ENCODE peak calls at places on chromosomes 16 and 17, in four cellular contexts. R, Z, G and F are unnamed samples.

GRCh38 chr16:80202831-80203230 is 338.0 kb upstream of the DYNLRB2 start:
- DNase-seq in R (no peak), Z (no peak), G (no peak), F (no peak)

GRCh38 chr16:4351880-4352279 is 759 bp upstream of the PAM16 start:
- DNase-seq in R (no peak), Z (no peak), G (no peak), F (no peak)

GRCh38 chr16:88339926-88340754 is 42.6 kb upstream of the ZNF469 start:
- DNase-seq in R (no peak), Z (no peak), G (no peak), F (no peak)

GRCh38 chr17:15502315-15503112 is 35.1 kb upstream of the CDRT4 start:
- DNase-seq in R (peak; percentile 87), Z (peak; percentile 80), G (peak; percentile 77), F (peak; percentile 92)

GRCh38 chr16:84380405-84380804 is 12.1 kb downstream of the ATP2C2 start:
- DNase-seq in R (peak; percentile 41), Z (no peak), G (no peak), F (no peak)

GRCh38 chr16:73125860-73126259 is 77.9 kb upstream of the ZFHX3 start:
- DNase-seq in R (no peak), Z (no peak), G (no peak), F (no peak)

GRCh38 chr17:2860045-2860444 is 63.8 kb downstream of the RAP1GAP2 start:
- DNase-seq in R (no peak), Z (no peak), G (no peak), F (no peak)

GRCh38 chr17:75459590-75460267 is 3.3 kb downstream of the TMEM94 start:
- DNase-seq in R (peak; percentile 39), Z (peak; percentile 36), G (no peak), F (no peak)

GRCh38 chr17:31533546-31534155 is 142.2 kb downstream of the RAB11FIP4 start:
- DNase-seq in R (no peak), Z (peak; percentile 40), G (no peak), F (no peak)

GRCh38 chr16:29694384-29695195 is 15.6 kb downstream of the QPRT start:
- DNase-seq in R (no peak), Z (no peak), G (no peak), F (no peak)

GRCh38 chr16:88315543-88316105 is 67.1 kb upstream of the ZNF469 start:
- DNase-seq in R (no peak), Z (peak; percentile 38), G (peak; percentile 48), F (no peak)

DNA sequence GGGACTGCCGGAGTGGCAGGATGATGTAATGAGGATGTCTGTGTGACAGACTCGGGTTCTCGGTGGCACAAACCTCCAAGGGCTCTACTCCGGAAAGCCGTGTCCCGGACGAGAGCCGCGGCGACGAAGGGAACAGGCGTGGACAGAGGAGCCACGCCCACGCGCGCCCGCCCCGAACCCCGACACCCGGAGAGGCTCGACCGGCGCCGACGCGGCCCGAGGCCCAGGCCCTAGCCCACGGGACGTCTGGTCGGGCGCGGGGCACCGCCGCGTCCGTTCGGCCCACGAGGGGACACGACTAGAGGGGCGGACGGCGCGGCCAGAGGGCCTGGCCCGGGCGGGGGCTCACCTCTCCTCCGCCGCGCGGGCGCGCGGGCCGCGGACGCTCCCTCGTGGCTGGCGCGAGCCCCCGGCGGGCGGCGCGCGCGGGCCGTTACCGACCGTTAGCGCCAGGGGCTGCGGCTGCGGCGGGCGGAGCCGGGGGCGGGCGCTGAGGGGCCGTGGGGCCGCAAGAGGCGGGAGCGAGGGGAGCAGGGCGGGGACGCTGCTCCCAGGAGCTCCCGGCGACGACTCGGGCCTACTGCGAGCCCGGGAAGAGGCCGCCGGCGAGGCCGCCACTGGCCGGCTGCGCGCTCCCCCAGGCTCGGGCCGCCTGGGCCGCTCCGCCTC is 2.1 kb upstream of the IRX5 start:
- DNase-seq in R (peak; percentile 77), Z (peak; percentile 77), G (peak; percentile 58), F (peak; percentile 89)
- H3K27ac ChIP-seq in R (peak overlapping the region; percentile 79), Z (peak overlapping the region; percentile 90), G (peak overlapping the region; percentile 40), F (peak overlapping the region; percentile 92)

DNA sequence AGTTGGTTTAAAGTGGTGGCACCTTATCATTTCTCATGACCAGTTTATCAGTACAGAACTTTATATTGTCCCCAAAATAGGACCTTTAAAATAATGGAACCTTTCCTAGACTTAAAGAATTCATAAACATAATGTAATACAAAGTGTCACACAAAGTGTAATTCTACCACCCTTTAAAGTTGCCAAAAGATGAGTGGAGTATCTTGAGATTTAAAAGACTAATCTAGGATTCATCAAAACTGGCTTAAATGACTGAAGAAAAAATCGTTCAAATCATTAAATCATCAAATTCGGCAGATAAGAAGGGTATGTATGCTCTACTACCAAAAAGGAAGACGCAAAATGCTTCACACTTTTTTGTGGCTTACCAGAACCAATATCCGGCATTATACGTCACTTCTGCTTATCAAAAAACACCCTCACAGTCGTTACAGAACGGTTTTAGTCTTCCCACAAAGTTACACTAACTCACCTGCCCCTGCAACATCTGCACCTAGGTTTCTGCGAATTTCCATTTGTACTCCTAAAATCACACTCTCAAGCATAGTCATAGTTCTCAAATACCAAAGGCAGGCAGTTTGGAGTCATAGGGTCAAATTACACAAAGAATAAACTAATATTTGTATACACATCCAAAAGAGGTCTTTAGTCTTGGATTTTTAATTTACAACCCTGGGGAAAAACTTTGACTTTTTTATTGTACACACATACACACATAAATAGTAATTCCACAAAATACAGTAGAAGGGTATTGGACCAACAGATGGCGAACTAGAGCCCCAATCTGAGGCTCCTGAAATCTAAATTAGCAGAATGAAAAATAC is 1.4 kb upstream of the KANSL1 start:
- DNase-seq in R (no peak), Z (no peak), G (no peak), F (no peak)
- TF ChIP-seq CTCF in R (peak; percentile 42), Z (peak; percentile 31), G (peak; percentile 25), F (no peak)

GRCh38 chr17:29563816-29564215 is 3.0 kb downstream of the ABHD15 start:
- DNase-seq in R (no peak), Z (peak; percentile 20), G (no peak), F (no peak)
- H3K27ac ChIP-seq in R (no peak overlapping the region), Z (no peak overlapping the region), G (no peak overlapping the region), F (no peak overlapping the region)

GRCh38 chr16:50634947-50635346 is 46.2 kb downstream of the SNX20 start:
- DNase-seq in R (no peak), Z (no peak), G (no peak), F (no peak)

GRCh38 chr16:50634090-50634489 is 47.0 kb downstream of the SNX20 start:
- DNase-seq in R (no peak), Z (no peak), G (no peak), F (no peak)

GRCh38 chr16:50637716-50638602 is 43.2 kb downstream of the SNX20 start:
- DNase-seq in R (no peak), Z (no peak), G (no peak), F (no peak)

GRCh38 chr16:50636865-50637374 is 44.2 kb downstream of the SNX20 start:
- DNase-seq in R (no peak), Z (no peak), G (no peak), F (no peak)

GRCh38 chr16:50635505-50636392 is 45.4 kb downstream of the SNX20 start:
- DNase-seq in R (no peak), Z (no peak), G (no peak), F (no peak)
- TF ChIP-seq CTCF in R (no peak), Z (no peak), G (no peak), F (no peak)

GRCh38 chr17:50911890-50912289 is 45.7 kb upstream of the TOB1 start:
- DNase-seq in R (no peak), Z (no peak), G (no peak), F (no peak)
- H3K27ac ChIP-seq in R (peak overlapping the region; percentile 91), Z (peak overlapping the region; percentile 97), G (no peak overlapping the region), F (no peak overlapping the region)

GRCh38 chr16:66484453-66485213 is 57.5 kb downstream of the BEAN1 start:
- DNase-seq in R (no peak), Z (no peak), G (no peak), F (peak; percentile 67)
- TF ChIP-seq CTCF in R (no peak), Z (no peak), G (no peak), F (no peak)

GRCh38 chr17:44826123-44826790 is 3.8 kb downstream of the GJC1 start:
- DNase-seq in R (no peak), Z (no peak), G (no peak), F (no peak)
- H3K27ac ChIP-seq in R (no peak overlapping the region), Z (peak overlapping the region; percentile 86), G (no peak overlapping the region), F (no peak overlapping the region)

GRCh38 chr16:14291941-14292825 is 221.1 kb downstream of the MRTFB start:
- DNase-seq in R (no peak), Z (peak; percentile 11), G (no peak), F (no peak)

GRCh38 chr16:14285542-14286380 is 214.6 kb downstream of the MRTFB start:
- DNase-seq in R (peak; percentile 91), Z (peak; percentile 97), G (peak; percentile 94), F (peak; percentile 96)

GRCh38 chr16:14286381-14287230 is 215.5 kb downstream of the MRTFB start:
- DNase-seq in R (no peak), Z (no peak), G (peak; percentile 37), F (no peak)

GRCh38 chr16:14284930-14285541 is 213.9 kb downstream of the MRTFB start:
- DNase-seq in R (peak; percentile 71), Z (peak; percentile 67), G (no peak), F (no peak)

GRCh38 chr16:14289692-14290340 is 218.7 kb downstream of the MRTFB start:
- DNase-seq in R (no peak), Z (peak; percentile 21), G (no peak), F (no peak)
- TF ChIP-seq CTCF in R (peak; percentile 12), Z (peak; percentile 24), G (peak; percentile 36), F (no peak)

DNA sequence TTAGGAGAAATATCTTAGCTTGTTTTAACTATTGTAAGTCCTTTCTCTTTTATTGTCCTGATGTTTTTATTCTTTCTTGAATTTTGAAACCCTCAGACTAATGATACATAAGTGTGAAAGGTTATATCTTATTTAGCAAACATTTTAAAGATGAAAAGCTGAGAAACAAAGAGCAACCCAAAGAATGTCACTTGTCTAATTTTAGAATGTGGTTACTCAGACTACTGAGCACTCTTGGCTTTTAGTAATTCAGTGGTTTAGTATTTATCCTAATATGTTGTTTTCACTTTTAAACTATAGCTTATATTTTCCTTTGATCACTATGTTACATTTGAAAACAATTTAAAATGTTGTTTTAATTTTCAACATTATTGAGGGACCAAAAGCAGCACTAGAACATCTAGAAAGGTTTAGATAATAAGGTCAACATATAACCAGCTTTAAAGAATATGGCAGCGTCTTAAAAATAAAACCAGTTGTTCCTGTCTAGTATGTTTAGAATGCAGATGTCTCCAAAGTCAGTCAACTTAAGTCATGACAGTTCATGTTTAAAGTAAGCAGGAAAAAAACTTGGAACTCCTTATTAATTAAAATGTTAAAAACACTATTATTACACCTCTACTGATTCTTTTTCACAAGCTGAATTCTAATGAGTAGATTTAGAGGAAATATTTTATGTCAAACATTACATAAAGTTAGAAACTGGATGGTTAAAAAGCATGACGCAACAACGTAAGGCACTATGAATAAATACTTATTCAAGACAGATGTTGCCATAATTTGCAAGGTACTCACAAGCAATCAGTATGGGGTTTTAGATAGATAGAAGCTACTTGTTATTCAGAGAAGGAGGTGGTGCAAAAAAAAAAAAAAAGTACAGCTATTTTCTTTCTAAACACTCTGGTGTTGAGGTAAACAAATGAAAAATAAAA is 2.4 kb downstream of the MBTD1 start:
- DNase-seq in R (no peak), Z (no peak), G (no peak), F (no peak)
- H3K27ac ChIP-seq in R (no peak overlapping the region), Z (no peak overlapping the region), G (no peak overlapping the region), F (no peak overlapping the region)

GRCh38 chr17:41910701-41911391 is 7.9 kb downstream of the ACLY start:
- DNase-seq in R (no peak), Z (no peak), G (no peak), F (no peak)
- TF ChIP-seq CTCF in R (no peak), Z (no peak), G (no peak), F (no peak)